ENCODE peak calls at places on chromosome 10, in five cellular contexts. Z is pancreas, D is body of pancreas, G is astrocyte, L is AG04450. F is an unnamed sample. For H3K27me3, the result is how much of the 10 kb centered on the place peaks cover.

GRCh38 chr10:18104223-18104872 is 35.9 kb upstream of the CACNB2 start:
- DNase-seq in Z (no peak), D (peak), G (peak), L (no peak), F (peak)

GRCh38 chr10:116138897-116139296 is 134.1 kb downstream of the GFRA1 start:
- DNase-seq in Z (no peak), D (no peak), G (no peak), L (no peak), F (no peak)

GRCh38 chr10:44316187-44316921 is 68.5 kb downstream of the CXCL12 start:
- DNase-seq in Z (peak), D (no peak), G (no peak), L (no peak), F (peak)

GRCh38 chr10:101006593-101007098 is 7.0 kb downstream of the LZTS2 start:
- DNase-seq in Z (peak), D (no peak), G (no peak), L (no peak), F (no peak)

GRCh38 chr10:73493781-73494180 is 2.0 kb downstream of the PPP3CB start:
- DNase-seq in Z (no peak), D (no peak), G (peak), L (peak), F (no peak)

GRCh38 chr10:113045155-113046055 is 95.4 kb downstream of the TCF7L2 start:
- DNase-seq in Z (no peak), D (no peak), G (peak), L (peak), F (no peak)

GRCh38 chr10:96218826-96219225 is 52.5 kb downstream of the BLNK start:
- DNase-seq in Z (no peak), D (no peak), G (no peak), L (no peak), F (no peak)

GRCh38 chr10:3538850-3539531 is 246.0 kb downstream of the KLF6 start:
- DNase-seq in Z (no peak), D (no peak), G (peak), L (peak), F (no peak)

GRCh38 chr10:115049318-115049717 is 43.8 kb upstream of the ATRNL1 start:
- DNase-seq in Z (no peak), D (no peak), G (no peak), L (no peak), F (no peak)

GRCh38 chr10:115045516-115045915 is 47.6 kb upstream of the ATRNL1 start:
- DNase-seq in Z (no peak), D (no peak), G (peak), L (no peak), F (no peak)

GRCh38 chr10:115049957-115050356 is 43.2 kb upstream of the ATRNL1 start:
- DNase-seq in Z (no peak), D (no peak), G (peak), L (no peak), F (no peak)

GRCh38 chr10:115046686-115047244 is 46.4 kb upstream of the ATRNL1 start:
- DNase-seq in Z (no peak), D (no peak), G (no peak), L (no peak), F (no peak)

GRCh38 chr10:115047705-115048104 is 45.5 kb upstream of the ATRNL1 start:
- DNase-seq in Z (no peak), D (no peak), G (no peak), L (no peak), F (no peak)
- H3K27me3 ChIP-seq in Z (under half), D (under half), G (under half), L (under half), F (under half)

GRCh38 chr10:77710081-77710551 is 72.5 kb upstream of the KCNMA1 start:
- DNase-seq in Z (peak), D (no peak), G (no peak), L (no peak), F (no peak)

GRCh38 chr10:77711683-77712049 is 74.1 kb upstream of the KCNMA1 start:
- DNase-seq in Z (no peak), D (no peak), G (no peak), L (no peak), F (no peak)

GRCh38 chr10:77710759-77711682 is 73.4 kb upstream of the KCNMA1 start:
- DNase-seq in Z (peak), D (peak), G (no peak), L (no peak), F (peak)

GRCh38 chr10:77712207-77712606 is 74.6 kb upstream of the KCNMA1 start:
- DNase-seq in Z (no peak), D (no peak), G (no peak), L (no peak), F (no peak)

GRCh38 chr10:77707570-77707969 is 70.0 kb upstream of the KCNMA1 start:
- DNase-seq in Z (no peak), D (no peak), G (no peak), L (no peak), F (no peak)
- H3K27me3 ChIP-seq in Z (under half), D (under half), G (under half), L (under half), F (under half)

GRCh38 chr10:132787253-132788179 is 1.6 kb upstream of the NKX6-2 start:
- DNase-seq in Z (no peak), D (no peak), G (no peak), L (no peak), F (peak)
- H3K27me3 ChIP-seq in Z (under half), D (under half), G (under half), L (under half), F (under half)

DNA sequence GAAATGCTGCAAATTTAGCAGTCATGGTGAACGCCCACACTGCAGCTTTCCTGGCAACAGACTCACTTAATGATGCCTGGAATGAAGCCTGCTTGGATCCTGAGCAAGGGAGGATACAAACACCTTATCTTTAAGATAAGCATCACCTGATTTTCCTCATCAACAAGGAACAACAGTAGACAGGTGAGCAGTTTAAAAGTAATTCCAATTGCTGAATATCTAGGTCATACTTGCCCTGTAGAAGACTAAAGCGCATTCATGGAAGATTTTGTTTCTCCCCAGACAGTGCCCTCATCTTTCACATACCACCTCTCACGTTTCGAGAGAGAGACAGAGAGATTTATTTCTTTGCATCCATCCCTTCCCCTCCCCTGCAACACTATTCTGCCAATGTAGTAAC is 660.7 kb downstream of the PARD3 start:
- DNase-seq in Z (no peak), D (no peak), G (no peak), L (no peak), F (no peak)
- H3K27me3 ChIP-seq in Z (under half), D (under half), G (under half), L (under half), F (under half)

GRCh38 chr10:22341936-22342222 is 3.4 kb upstream of the SPAG6 start:
- DNase-seq in Z (no peak), D (no peak), G (no peak), L (no peak), F (no peak)
- H3K27me3 ChIP-seq in Z (half or more), D (under half), G (half or more), L (half or more), F (under half)